ENCODE peak calls at places on chromosomes 11 and 22, in four cellular contexts. J is tibial artery, F is upper lobe of right lung, C is adrenal gland. U is an unnamed sample.

GRCh38 chr11:36711104-36711825 is 113.2 kb upstream of the RAG2 start:
- DNase-seq in J (no peak), F (no peak), C (no peak), U (no peak)

GRCh38 chr11:69443968-69444364 is 37.5 kb upstream of the LINC01488 start:
- DNase-seq in J (peak; percentile 67), F (no peak), C (peak; percentile 46), U (no peak)

GRCh38 chr11:77819921-77820564 is 479 bp downstream of the RSF1 start:
- DNase-seq in J (peak; percentile 78), F (peak; percentile 76), C (peak; percentile 54), U (peak; percentile 71)

GRCh38 chr11:92932023-92932422 is 37.4 kb upstream of the MTNR1B start:
- DNase-seq in J (no peak), F (no peak), C (no peak), U (no peak)

GRCh38 chr11:85844439-85845051 is 10.6 kb upstream of the CCDC83 start:
- DNase-seq in J (no peak), F (no peak), C (no peak), U (no peak)

GRCh38 chr11:95584180-95584579 is 205.4 kb downstream of the FAM76B start:
- DNase-seq in J (no peak), F (no peak), C (no peak), U (no peak)

GRCh38 chr22:19663286-19663815 is 51.0 kb upstream of the SEPTIN5 start:
- DNase-seq in J (peak; percentile 74), F (no peak), C (peak; percentile 88), U (no peak)

GRCh38 chr11:35141538-35141937 is 2.6 kb downstream of the CD44 start:
- DNase-seq in J (peak; percentile 81), F (peak; percentile 79), C (peak; percentile 35), U (no peak)

GRCh38 chr11:93005239-93005638 is 35.8 kb downstream of the MTNR1B start:
- DNase-seq in J (no peak), F (no peak), C (no peak), U (no peak)

GRCh38 chr11:12900496-12900895 is 108.6 kb upstream of the RASSF10 start:
- DNase-seq in J (no peak), F (no peak), C (no peak), U (no peak)

GRCh38 chr11:128628343-128628673 is 41.0 kb upstream of the ETS1 start:
- DNase-seq in J (no peak), F (no peak), C (no peak), U (no peak)

GRCh38 chr11:129308241-129308865 is 67.3 kb upstream of the BARX2 start:
- DNase-seq in J (no peak), F (no peak), C (no peak), U (no peak)

GRCh38 chr22:38868886-38869381 is 3.1 kb downstream of the CBX6 start:
- DNase-seq in J (peak; percentile 86), F (peak; percentile 90), C (peak; percentile 86), U (peak; percentile 61)

GRCh38 chr11:68667511-68668253 is 16.7 kb upstream of the GAL start:
- DNase-seq in J (peak; percentile 57), F (peak; percentile 34), C (no peak), U (no peak)

GRCh38 chr11:47161134-47161854 is 15.4 kb downstream of the ARFGAP2 start:
- DNase-seq in J (no peak), F (no peak), C (peak; percentile 65), U (peak; percentile 14)

GRCh38 chr22:49546811-49547585 is 280.7 kb downstream of the BRD1 start:
- DNase-seq in J (peak; percentile 56), F (peak; percentile 39), C (no peak), U (no peak)

GRCh38 chr22:26674211-26675190 is 17.1 kb downstream of the MIAT start:
- DNase-seq in J (no peak), F (no peak), C (no peak), U (no peak)

GRCh38 chr11:86196924-86197323 is 47.6 kb upstream of the EED start:
- DNase-seq in J (no peak), F (no peak), C (no peak), U (no peak)

GRCh38 chr11:117996058-117996457 is 9.9 kb downstream of the IL10RA start:
- DNase-seq in J (no peak), F (no peak), C (no peak), U (no peak)

GRCh38 chr11:123429336-123429735 is 733 bp upstream of the GRAMD1B start:
- DNase-seq in J (no peak), F (no peak), C (peak; percentile 53), U (no peak)

GRCh38 chr11:119747868-119748660 is 19.1 kb upstream of the NECTIN1 start:
- DNase-seq in J (no peak), F (peak; percentile 45), C (no peak), U (no peak)

GRCh38 chr11:119744577-119744976 is 15.6 kb upstream of the NECTIN1 start:
- DNase-seq in J (no peak), F (peak; percentile 30), C (no peak), U (no peak)

GRCh38 chr11:119743041-119743440 is 14.0 kb upstream of the NECTIN1 start:
- DNase-seq in J (no peak), F (peak; percentile 39), C (no peak), U (no peak)

GRCh38 chr11:119745112-119745511 is 16.1 kb upstream of the NECTIN1 start:
- DNase-seq in J (no peak), F (peak; percentile 37), C (no peak), U (no peak)

GRCh38 chr11:119745776-119746535 is 17.0 kb upstream of the NECTIN1 start:
- DNase-seq in J (no peak), F (peak; percentile 35), C (no peak), U (no peak)
- H3K27ac ChIP-seq in J (no peak overlapping the region), F (no peak overlapping the region), C (no peak overlapping the region), U (no peak overlapping the region)

GRCh38 chr11:336666-337002 is 16.0 kb upstream of the IFITM3 start:
- DNase-seq in J (no peak), F (no peak), C (no peak), U (no peak)
- H3K27ac ChIP-seq in J (no peak overlapping the region), F (peak overlapping the region; percentile 73), C (peak overlapping the region; percentile 73), U (peak overlapping the region; percentile 56)

DNA sequence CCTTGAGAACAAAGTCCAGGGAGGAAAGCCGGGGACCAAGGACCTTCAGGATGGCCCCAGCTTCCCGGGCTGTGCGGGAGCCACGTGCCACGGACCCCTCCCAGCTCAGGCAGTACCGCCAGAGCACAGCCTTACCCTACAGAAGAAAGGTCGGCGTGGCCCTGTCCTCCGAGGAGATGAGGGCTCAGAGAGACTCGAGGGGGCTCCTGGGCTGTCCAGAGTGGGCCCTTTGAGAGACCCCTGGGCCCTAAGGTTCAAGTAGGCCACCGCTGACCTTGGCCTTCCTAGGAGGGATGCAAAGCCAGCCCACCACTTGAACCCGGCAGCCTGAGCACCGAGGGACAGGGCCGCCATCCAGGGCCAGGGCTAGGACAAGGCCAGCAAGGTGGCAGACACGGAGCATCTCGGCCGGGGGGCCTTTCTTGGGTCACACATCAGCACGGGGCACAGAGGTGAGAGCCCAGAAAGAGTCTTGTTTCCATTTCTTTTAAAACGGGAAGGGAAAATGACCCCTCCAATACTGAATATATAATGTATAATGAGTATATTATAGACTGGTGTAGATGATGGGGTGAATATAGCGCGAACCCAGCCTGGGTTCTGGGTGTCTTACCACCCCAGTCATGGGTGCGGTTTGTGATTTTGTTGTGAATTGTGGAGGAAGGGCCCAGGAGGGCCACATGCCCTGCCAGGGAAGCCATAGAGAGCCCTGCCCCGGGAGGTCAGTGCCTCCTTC is 34.4 kb upstream of the PPARA start:
- DNase-seq in J (peak; percentile 78), F (no peak), C (peak; percentile 64), U (no peak)
- H3K27ac ChIP-seq in J (peak overlapping the region; percentile 75), F (peak overlapping the region; percentile 45), C (peak overlapping the region; percentile 85), U (peak overlapping the region; percentile 58)

DNA sequence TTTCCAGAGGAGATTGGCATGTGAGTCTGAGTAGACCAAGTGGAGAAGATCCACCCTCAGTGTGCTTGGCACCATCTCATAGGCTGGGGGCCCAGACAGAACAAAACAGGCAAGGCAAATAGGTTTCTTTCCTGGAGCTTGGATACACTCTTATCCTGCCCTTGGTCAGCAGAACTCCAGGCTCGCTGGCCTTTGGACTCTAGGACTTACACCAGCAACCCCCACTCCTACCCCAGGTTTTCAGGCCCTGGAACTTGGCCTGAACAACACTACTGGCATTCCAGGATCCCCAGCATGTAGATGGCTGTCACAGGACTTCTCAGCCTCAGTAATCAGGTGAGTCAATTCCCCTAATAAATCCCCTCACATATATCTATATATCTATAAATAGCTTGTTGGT is 637.7 kb downstream of the OPCML start:
- DNase-seq in J (no peak), F (no peak), C (no peak), U (no peak)
- H3K27ac ChIP-seq in J (no peak overlapping the region), F (no peak overlapping the region), C (no peak overlapping the region), U (no peak overlapping the region)

GRCh38 chr11:17169876-17170275 is 37.9 kb downstream of the PIK3C2A start:
- DNase-seq in J (no peak), F (no peak), C (no peak), U (no peak)
- H3K27ac ChIP-seq in J (no peak overlapping the region), F (no peak overlapping the region), C (no peak overlapping the region), U (no peak overlapping the region)

GRCh38 chr11:65589444-65590239 is 6.0 kb downstream of the KCNK7 start:
- DNase-seq in J (no peak), F (no peak), C (no peak), U (no peak)

GRCh38 chr11:65588199-65589054 is 7.2 kb downstream of the KCNK7 start:
- DNase-seq in J (peak; percentile 87), F (peak; percentile 79), C (peak; percentile 77), U (no peak)

GRCh38 chr11:65591939-65592814 is 3.4 kb downstream of the KCNK7 start:
- DNase-seq in J (peak; percentile 68), F (peak; percentile 69), C (peak; percentile 48), U (no peak)

GRCh38 chr11:65592840-65593517 is 2.6 kb downstream of the KCNK7 start:
- DNase-seq in J (peak; percentile 69), F (no peak), C (no peak), U (no peak)

DNA sequence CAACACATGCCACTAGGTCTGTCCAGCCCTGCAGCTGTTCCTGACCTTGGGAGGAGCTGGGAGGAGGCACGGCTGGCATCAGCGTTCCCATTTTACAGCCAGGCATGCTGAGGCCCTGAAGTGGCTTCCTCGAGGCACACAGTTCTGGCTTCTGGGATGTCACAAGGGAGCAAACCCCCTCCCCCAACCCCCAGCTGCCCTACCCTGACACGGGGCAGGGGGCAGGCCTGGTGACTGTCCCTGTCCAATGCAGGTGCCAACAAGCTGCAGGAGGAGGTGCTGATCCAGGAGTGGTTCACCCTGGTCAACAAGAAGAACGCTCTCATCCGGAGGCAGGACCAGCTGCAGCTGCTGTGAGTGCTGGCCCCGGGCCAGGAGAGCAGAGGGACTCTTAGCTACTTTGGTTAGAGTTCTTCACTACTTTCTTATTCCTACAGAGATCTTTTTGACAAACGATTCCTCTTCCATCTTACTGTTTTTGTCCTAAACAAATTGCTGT is 5.3 kb downstream of the KCNK7 start:
- DNase-seq in J (no peak), F (no peak), C (no peak), U (no peak)
- H3K27ac ChIP-seq in J (peak overlapping the region; percentile 24), F (no peak overlapping the region), C (no peak overlapping the region), U (no peak overlapping the region)

GRCh38 chr11:60515144-60515855 is at the start of gene MS4A13:
- DNase-seq in J (no peak), F (no peak), C (no peak), U (no peak)
- H3K27ac ChIP-seq in J (no peak within 1 kb of the TSS), F (no peak within 1 kb of the TSS), C (no peak within 1 kb of the TSS), U (no peak within 1 kb of the TSS)

GRCh38 chr11:112785104-112785503 is 176.1 kb upstream of the NCAM1 start:
- DNase-seq in J (no peak), F (no peak), C (no peak), U (no peak)

GRCh38 chr11:112784323-112785073 is 176.7 kb upstream of the NCAM1 start:
- DNase-seq in J (peak; percentile 73), F (no peak), C (peak; percentile 56), U (no peak)

GRCh38 chr11:112785717-112786116 is 175.5 kb upstream of the NCAM1 start:
- DNase-seq in J (no peak), F (no peak), C (peak; percentile 48), U (no peak)

GRCh38 chr11:112786886-112787530 is 174.2 kb upstream of the NCAM1 start:
- DNase-seq in J (no peak), F (no peak), C (no peak), U (no peak)

GRCh38 chr11:112786196-112786595 is 175.0 kb upstream of the NCAM1 start:
- DNase-seq in J (no peak), F (no peak), C (no peak), U (no peak)
- H3K27ac ChIP-seq in J (peak overlapping the region; percentile 50), F (no peak overlapping the region), C (no peak overlapping the region), U (no peak overlapping the region)

U was measured in caudate nucleus.